ENCODE peak calls at places on chromosomes 5 and 9, in four cellular contexts. H is WTC11, P is K562, X is HepG2. R is an unnamed sample.

GRCh38 chr9:104263942-104264341 is 169.8 kb downstream of the SMC2 start:
- DNase-seq in H (no peak), P (no peak), X (no peak), R (no peak)

GRCh38 chr5:37664551-37664950 is 175.3 kb downstream of the GDNF start:
- DNase-seq in H (no peak), P (no peak), X (no peak), R (no peak)

GRCh38 chr9:84325347-84325982 is 15.1 kb downstream of the SLC28A3 start:
- DNase-seq in H (no peak), P (no peak), X (no peak), R (no peak)

GRCh38 chr9:14320272-14321245 is 6.6 kb upstream of the NFIB start:
- DNase-seq in H (no peak), P (no peak), X (no peak), R (no peak)

GRCh38 chr5:157352756-157353340 is 86.9 kb downstream of the CYFIP2 start:
- DNase-seq in H (no peak), P (no peak), X (no peak), R (no peak)

GRCh38 chr5:2149196-2149541 is 266.4 kb upstream of the IRX4 start:
- DNase-seq in H (no peak), P (no peak), X (peak; percentile 38), R (no peak)

GRCh38 chr5:56264417-56265025 is 31.4 kb upstream of the ANKRD55 start:
- DNase-seq in H (peak; percentile 65), P (peak; percentile 59), X (peak; percentile 59), R (peak; percentile 65)

GRCh38 chr9:115234094-115234493 is 116.1 kb upstream of the TNC start:
- DNase-seq in H (no peak), P (no peak), X (no peak), R (no peak)

GRCh38 chr9:114008667-114009410 is 69.3 kb downstream of the AMBP start:
- DNase-seq in H (peak; percentile 3), P (no peak), X (no peak), R (no peak)

GRCh38 chr5:82330506-82330905 is 52.4 kb upstream of the RPS23 start:
- DNase-seq in H (no peak), P (no peak), X (no peak), R (no peak)

GRCh38 chr9:83572524-83572923 is 34.3 kb upstream of the FRMD3 start:
- DNase-seq in H (no peak), P (no peak), X (no peak), R (no peak)

GRCh38 chr5:150409638-150410523 is 2.8 kb downstream of the CD74 start:
- DNase-seq in H (peak; percentile 76), P (peak; percentile 79), X (peak; percentile 77), R (peak; percentile 94)

GRCh38 chr9:69386651-69387050 is 61.6 kb downstream of the ENTREP1 start:
- DNase-seq in H (no peak), P (no peak), X (no peak), R (no peak)

GRCh38 chr5:139038618-139039305 is 159.4 kb downstream of the SIL1 start:
- DNase-seq in H (no peak), P (no peak), X (peak; percentile 6), R (peak; percentile 16)

GRCh38 chr9:112091805-112092204 is 83.3 kb downstream of the SUSD1 start:
- DNase-seq in H (peak; percentile 40), P (no peak), X (no peak), R (no peak)

GRCh38 chr5:73770172-73770571 is 144.2 kb downstream of the ARHGEF28 start:
- DNase-seq in H (no peak), P (no peak), X (no peak), R (no peak)

GRCh38 chr5:64796301-64796700 is 27.6 kb downstream of the CWC27 start:
- DNase-seq in H (no peak), P (no peak), X (no peak), R (no peak)

GRCh38 chr5:139863361-139863760 is 67.8 kb downstream of the PSD2 start:
- DNase-seq in H (no peak), P (no peak), X (no peak), R (no peak)

GRCh38 chr5:171419663-171420428 is 399 bp downstream of the FGF18 start:
- DNase-seq in H (peak; percentile 52), P (no peak), X (no peak), R (peak; percentile 55)

GRCh38 chr5:32462618-32463017 is 18.1 kb upstream of the ZFR start:
- DNase-seq in H (no peak), P (no peak), X (no peak), R (no peak)

GRCh38 chr9:32879335-32879734 is 96.0 kb downstream of the TMEM215 start:
- DNase-seq in H (no peak), P (no peak), X (no peak), R (no peak)

GRCh38 chr9:32877639-32878217 is 94.4 kb downstream of the TMEM215 start:
- DNase-seq in H (no peak), P (no peak), X (no peak), R (no peak)

GRCh38 chr9:32875748-32876147 is 92.4 kb downstream of the TMEM215 start:
- DNase-seq in H (no peak), P (no peak), X (no peak), R (no peak)

GRCh38 chr9:32875242-32875641 is 91.9 kb downstream of the TMEM215 start:
- DNase-seq in H (no peak), P (no peak), X (no peak), R (no peak)

GRCh38 chr9:32877103-32877502 is 93.8 kb downstream of the TMEM215 start:
- DNase-seq in H (no peak), P (no peak), X (no peak), R (no peak)
- TF ChIP-seq ELF4 in H (no peak), P (no peak), X (no peak), R (no peak)

GRCh38 chr9:35069020-35069419 is 3.4 kb downstream of the VCP start:
- DNase-seq in H (no peak), P (no peak), X (no peak), R (no peak)
- TF ChIP-seq ELF4 in H (no peak), P (no peak), X (no peak), R (no peak)

GRCh38 chr9:92066131-92066530 is 49.1 kb downstream of the SPTLC1 start:
- DNase-seq in H (no peak), P (no peak), X (no peak), R (no peak)

DNA sequence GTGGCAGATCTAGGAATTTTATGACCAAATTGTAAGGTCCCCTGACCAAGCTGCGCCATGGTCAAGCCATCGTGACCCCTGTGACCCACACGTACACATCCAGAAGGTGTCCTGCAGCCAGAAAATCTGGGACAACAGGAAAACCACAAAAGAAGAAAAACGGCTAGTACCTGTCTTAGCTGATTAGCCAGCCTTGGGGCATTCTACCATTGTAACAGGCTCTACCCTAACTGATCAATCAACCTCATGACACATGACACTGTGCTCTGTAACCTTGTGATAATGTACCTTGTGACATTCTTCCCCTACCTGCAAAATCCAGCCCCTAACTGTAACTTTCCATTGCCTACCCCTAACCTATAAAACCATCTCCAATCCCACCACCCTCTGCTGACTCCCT is 43.6 kb downstream of the SPTLC1 start:
- DNase-seq in H (no peak), P (no peak), X (no peak), R (no peak)
- TF ChIP-seq ELF4 in H (no peak), P (no peak), X (no peak), R (no peak)

GRCh38 chr9:6584881-6585597 is 60.5 kb downstream of the GLDC start:
- DNase-seq in H (no peak), P (no peak), X (peak; percentile 19), R (no peak)
- TF ChIP-seq ELF4 in H (no peak), P (no peak), X (no peak), R (no peak)

GRCh38 chr5:115260248-115260647 is 2.4 kb downstream of the PGGT1B start:
- DNase-seq in H (no peak), P (no peak), X (no peak), R (no peak)

GRCh38 chr5:115262405-115263247 is at the start of gene PGGT1B:
- DNase-seq in H (peak; percentile 72), P (peak; percentile 32), X (peak; percentile 58), R (peak; percentile 75)

GRCh38 chr5:115262066-115262404 is 642 bp downstream of the PGGT1B start:
- DNase-seq in H (no peak), P (peak; percentile 7), X (peak; percentile 4), R (peak; percentile 11)

DNA sequence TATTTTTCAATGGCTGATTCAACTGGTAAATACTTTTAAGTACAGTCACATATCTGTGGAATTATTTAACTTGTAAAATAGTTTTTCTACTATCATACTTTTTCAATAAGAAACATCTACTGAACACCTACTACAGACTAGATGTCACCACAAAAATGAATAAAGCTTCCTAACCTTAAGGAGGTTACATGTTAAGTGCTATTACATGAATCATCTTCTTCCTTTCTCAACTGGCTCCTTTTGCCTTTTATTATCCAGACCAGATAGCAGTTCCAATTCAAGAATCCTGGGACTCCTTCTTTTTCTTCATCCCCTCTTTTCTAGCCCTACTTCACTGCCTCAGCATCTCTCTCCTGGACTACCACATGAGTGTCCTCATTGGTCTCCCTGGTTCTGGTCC is 4.7 kb downstream of the PGGT1B start:
- DNase-seq in H (no peak), P (no peak), X (no peak), R (no peak)
- TF ChIP-seq ELF4 in H (no peak), P (no peak), X (no peak), R (no peak)

DNA sequence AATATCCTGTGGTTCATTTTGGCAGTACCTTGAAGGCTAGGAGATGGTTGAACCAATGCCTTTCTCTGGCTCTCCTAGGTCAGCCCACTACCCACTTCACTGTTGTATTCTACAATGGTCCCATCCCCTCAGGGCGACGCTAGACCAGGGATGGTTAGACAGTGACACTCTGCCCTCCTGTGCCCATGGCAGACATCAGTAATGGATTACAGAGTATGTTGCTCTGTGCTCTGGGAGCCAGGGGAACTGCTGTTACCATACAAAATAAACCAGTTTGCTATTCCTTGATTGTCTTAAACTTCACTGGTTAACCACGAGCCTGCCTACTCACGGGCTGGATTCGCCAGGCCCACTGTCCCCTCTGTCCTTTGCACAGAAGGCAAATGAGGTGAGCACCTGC is 33.7 kb downstream of the NCS1 start:
- DNase-seq in H (no peak), P (no peak), X (no peak), R (no peak)
- TF ChIP-seq ELF4 in H (no peak), P (no peak), X (no peak), R (no peak)